ENCODE peak calls at places on chromosomes 11 and 22, in six cellular contexts. V is GM20000, F is endothelial cell of umbilical vein, N is progenitor cell of endocrine pancreas, P is MCF 10A, J is astrocyte of the cerebellum. S is an unnamed sample.

GRCh38 chr11:976431-977160 is 50.9 kb downstream of the AP2A2 start:
- DNase-seq in V (no peak), F (no peak), N (no peak), P (no peak), J (peak; percentile 60), S (no peak)

GRCh38 chr11:78419327-78419726 is 1.7 kb upstream of the GAB2 start:
- DNase-seq in V (no peak), F (peak; percentile 94), N (no peak), P (peak; percentile 95), J (peak; percentile 76), S (no peak)

GRCh38 chr11:65648997-65649491 is 11.1 kb downstream of the SIPA1 start:
- DNase-seq in V (no peak), F (no peak), N (no peak), P (no peak), J (no peak), S (no peak)

GRCh38 chr11:82932564-82932963 is 31.0 kb downstream of the DDIAS start:
- DNase-seq in V (no peak), F (no peak), N (no peak), P (no peak), J (no peak), S (no peak)

GRCh38 chr11:15957234-15957633 is 399.1 kb downstream of the SOX6 start:
- DNase-seq in V (no peak), F (no peak), N (no peak), P (no peak), J (no peak), S (no peak)

GRCh38 chr22:42656578-42656977 is 7.4 kb upstream of the CYB5R3 start:
- DNase-seq in V (no peak), F (no peak), N (no peak), P (no peak), J (no peak), S (no peak)

GRCh38 chr22:39970742-39971141 is 10.5 kb downstream of the TMA7B start:
- DNase-seq in V (no peak), F (no peak), N (no peak), P (no peak), J (no peak), S (no peak)

GRCh38 chr11:134365011-134365925 is 33.5 kb downstream of the GLB1L2 start:
- DNase-seq in V (no peak), F (no peak), N (no peak), P (no peak), J (no peak), S (no peak)

GRCh38 chr11:72058416-72059034 is 21.8 kb downstream of the NUMA1 start:
- DNase-seq in V (no peak), F (no peak), N (no peak), P (no peak), J (no peak), S (no peak)

GRCh38 chr22:30523646-30524489 is 18.4 kb upstream of the SEC14L4 start:
- DNase-seq in V (no peak), F (no peak), N (no peak), P (no peak), J (no peak), S (no peak)

GRCh38 chr11:10114593-10115404 is 179.2 kb downstream of the SBF2 start:
- DNase-seq in V (no peak), F (no peak), N (no peak), P (no peak), J (no peak), S (no peak)

GRCh38 chr11:12436266-12436665 is 58.9 kb downstream of the PARVA start:
- DNase-seq in V (no peak), F (no peak), N (no peak), P (no peak), J (no peak), S (no peak)

GRCh38 chr22:38347181-38347943 is 30.1 kb upstream of the CSNK1E start:
- DNase-seq in V (no peak), F (no peak), N (no peak), P (no peak), J (no peak), S (no peak)

GRCh38 chr11:72179804-72180396 is 12.0 kb upstream of the FOLR1 start:
- DNase-seq in V (no peak), F (no peak), N (no peak), P (no peak), J (no peak), S (no peak)

GRCh38 chr11:57251491-57252104 is 14.5 kb upstream of the APLNR start:
- DNase-seq in V (no peak), F (peak; percentile 55), N (no peak), P (peak; percentile 37), J (no peak), S (no peak)

GRCh38 chr11:57251037-57251436 is 14.0 kb upstream of the APLNR start:
- DNase-seq in V (no peak), F (no peak), N (no peak), P (no peak), J (no peak), S (no peak)

GRCh38 chr11:57244911-57245310 is 7.9 kb upstream of the APLNR start:
- DNase-seq in V (no peak), F (peak; percentile 12), N (no peak), P (no peak), J (no peak), S (no peak)

GRCh38 chr11:57249384-57250319 is 12.6 kb upstream of the APLNR start:
- DNase-seq in V (peak; percentile 63), F (peak; percentile 76), N (peak; percentile 48), P (peak; percentile 62), J (peak; percentile 29), S (peak; percentile 52)

DNA sequence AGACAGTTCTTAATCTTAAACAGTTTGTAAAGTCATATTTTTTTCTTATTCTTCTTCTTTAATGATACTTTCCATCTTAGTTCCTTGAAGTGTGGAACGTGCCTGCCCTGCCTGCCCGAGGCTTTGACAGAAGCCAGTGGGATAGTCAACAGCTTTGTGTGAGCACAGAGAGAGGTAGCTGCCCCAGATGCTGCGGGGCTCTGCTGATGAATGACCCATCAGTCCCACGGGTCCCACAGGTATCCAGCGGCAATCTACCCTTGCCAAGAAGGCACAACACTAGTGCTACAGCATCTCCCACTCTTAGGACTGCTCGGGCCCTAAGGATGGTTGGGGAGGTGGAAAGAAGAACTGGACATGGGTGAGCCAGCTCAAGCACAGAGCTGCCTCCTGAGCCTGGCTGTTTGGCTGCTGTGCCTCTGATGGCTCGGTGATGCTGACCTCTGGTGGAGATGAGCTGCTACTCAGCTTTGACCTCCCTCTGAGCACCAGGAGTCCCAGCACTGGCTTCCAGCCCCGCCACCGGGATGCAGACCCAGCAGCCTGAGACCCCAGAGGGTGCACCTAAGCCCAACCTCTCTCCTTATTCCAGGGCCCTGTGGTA is 11.8 kb upstream of the APLNR start:
- DNase-seq in V (peak; percentile 50), F (peak; percentile 76), N (peak; percentile 63), P (peak; percentile 68), J (no peak), S (no peak)
- TF ChIP-seq CTCF in V (peak; percentile 23), F (peak; percentile 62), N (peak; percentile 76), P (peak; percentile 68), J (peak; percentile 74), S (peak; percentile 49)

GRCh38 chr11:6473481-6474422 is at the start of gene TRIM3:
- DNase-seq in V (peak; percentile 97), F (peak; percentile 87), N (peak; percentile 84), P (peak; percentile 83), J (peak; percentile 43), S (peak; percentile 94)

GRCh38 chr11:6474423-6474792 is 667 bp upstream of the TRIM3 start:
- DNase-seq in V (no peak), F (no peak), N (no peak), P (no peak), J (no peak), S (no peak)

GRCh38 chr11:6476571-6476970 is 2.8 kb upstream of the TRIM3 start:
- DNase-seq in V (no peak), F (no peak), N (no peak), P (no peak), J (no peak), S (no peak)

GRCh38 chr11:6474806-6475500 is 1.2 kb upstream of the TRIM3 start:
- DNase-seq in V (no peak), F (no peak), N (no peak), P (no peak), J (no peak), S (no peak)

GRCh38 chr11:6475936-6476335 is 2.2 kb upstream of the TRIM3 start:
- DNase-seq in V (no peak), F (no peak), N (no peak), P (no peak), J (no peak), S (no peak)
- TF ChIP-seq CTCF in V (no peak), F (no peak), N (no peak), P (no peak), J (no peak), S (no peak)

DNA sequence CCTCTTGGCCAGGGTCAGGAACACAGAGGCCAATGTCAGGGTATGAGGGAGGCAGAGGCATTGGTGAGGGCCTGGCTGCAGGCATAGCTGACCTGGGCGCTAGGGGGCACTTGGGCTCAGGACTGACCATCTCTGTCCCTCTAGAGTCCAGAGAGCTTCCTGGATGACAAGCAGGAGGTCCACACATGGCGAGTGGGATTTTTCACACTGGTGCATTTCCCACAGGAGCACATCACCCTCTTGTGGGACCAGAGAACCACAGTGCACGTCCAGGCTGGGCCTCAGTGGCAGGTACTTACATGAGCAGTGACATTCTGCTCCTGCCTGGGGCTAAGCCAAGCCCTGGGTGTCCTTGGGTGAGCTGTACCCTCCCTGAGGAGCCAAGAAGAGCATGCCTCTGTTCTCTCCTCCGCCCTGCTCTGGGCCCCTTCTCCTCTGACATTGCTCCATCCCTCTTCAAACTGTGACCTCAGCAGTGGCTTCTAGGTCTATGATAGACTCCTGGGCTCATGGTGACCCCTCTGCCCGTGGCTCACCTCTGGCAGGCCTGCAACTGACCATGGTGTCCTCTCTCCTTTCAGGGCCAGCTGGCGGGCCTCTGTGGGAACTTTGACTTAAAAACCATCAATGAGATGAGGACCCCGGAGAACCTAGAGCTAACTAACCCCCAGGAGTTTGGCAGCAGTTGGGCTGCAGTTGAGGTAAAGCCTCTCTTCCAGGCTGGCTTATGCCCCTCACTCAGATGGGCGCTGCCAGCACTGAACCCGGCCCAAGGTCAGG is 46.6 kb downstream of the OTOG start:
- DNase-seq in V (no peak), F (no peak), N (no peak), P (no peak), J (no peak), S (no peak)
- TF ChIP-seq CTCF in V (no peak), F (no peak), N (no peak), P (no peak), J (no peak), S (no peak)

GRCh38 chr11:129610545-129610944 is 205.1 kb upstream of the TMEM45B start:
- DNase-seq in V (no peak), F (no peak), N (no peak), P (no peak), J (no peak), S (no peak)

GRCh38 chr11:129614256-129614944 is 201.2 kb upstream of the TMEM45B start:
- DNase-seq in V (no peak), F (no peak), N (no peak), P (no peak), J (no peak), S (no peak)

GRCh38 chr11:129611661-129612566 is 203.7 kb upstream of the TMEM45B start:
- DNase-seq in V (no peak), F (no peak), N (peak; percentile 23), P (no peak), J (no peak), S (no peak)

GRCh38 chr11:129610125-129610524 is 205.5 kb upstream of the TMEM45B start:
- DNase-seq in V (no peak), F (no peak), N (no peak), P (no peak), J (no peak), S (no peak)

DNA sequence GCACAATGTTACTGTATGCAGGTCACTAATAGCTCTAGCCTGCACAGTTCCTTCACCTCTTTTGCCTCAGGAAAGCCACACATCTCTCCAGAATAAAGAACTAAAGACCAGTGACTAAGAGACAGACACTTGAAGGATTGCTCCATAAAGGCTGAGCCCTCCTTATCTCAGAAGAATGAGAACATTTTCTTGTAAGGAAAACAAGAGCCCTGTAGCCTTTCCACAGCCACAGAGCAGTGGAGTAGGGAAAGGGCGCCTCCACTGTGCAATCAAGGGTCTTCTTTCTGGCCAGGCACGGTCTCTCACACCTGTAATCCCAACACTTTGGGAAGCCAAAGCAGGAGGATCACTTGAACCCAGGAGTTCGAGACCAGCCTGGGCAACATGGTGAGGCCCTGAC is 202.6 kb upstream of the TMEM45B start:
- DNase-seq in V (no peak), F (no peak), N (no peak), P (no peak), J (no peak), S (no peak)
- TF ChIP-seq CTCF in V (no peak), F (no peak), N (no peak), P (no peak), J (no peak), S (no peak)